ENCODE peak calls at places on chromosomes 1 and 21, in four cellular contexts. One of them, this sample, is unnamed.

GRCh38 chr21:37878946-37879660 is 37.2 kb downstream of the KCNJ6 start:
- DNase-seq in mucosa of descending colon: no peak
- DNase-seq in CD4-positive, alpha-beta T cell: no peak
- DNase-seq in AG10803: peak
- DNase-seq in this sample: no peak

GRCh38 chr1:215793210-215793609 is 226.1 kb downstream of the KCTD3 start:
- DNase-seq in mucosa of descending colon: no peak
- DNase-seq in CD4-positive, alpha-beta T cell: no peak
- DNase-seq in AG10803: peak
- DNase-seq in this sample: no peak

GRCh38 chr1:87814573-87814972 is 485.9 kb downstream of the LMO4 start:
- DNase-seq in mucosa of descending colon: no peak
- DNase-seq in CD4-positive, alpha-beta T cell: no peak
- DNase-seq in AG10803: peak
- DNase-seq in this sample: no peak

GRCh38 chr1:244920911-244921310 is 56.6 kb upstream of the HNRNPU start:
- DNase-seq in mucosa of descending colon: no peak
- DNase-seq in CD4-positive, alpha-beta T cell: no peak
- DNase-seq in AG10803: no peak
- DNase-seq in this sample: no peak

GRCh38 chr1:115238336-115239147 is 99.5 kb downstream of the NGF start:
- DNase-seq in mucosa of descending colon: no peak
- DNase-seq in CD4-positive, alpha-beta T cell: no peak
- DNase-seq in AG10803: no peak
- DNase-seq in this sample: no peak

GRCh38 chr1:196302981-196303380 is 305.3 kb downstream of the KCNT2 start:
- DNase-seq in mucosa of descending colon: no peak
- DNase-seq in CD4-positive, alpha-beta T cell: no peak
- DNase-seq in AG10803: no peak
- DNase-seq in this sample: no peak

GRCh38 chr21:42039470-42039901 is 29.3 kb upstream of the ZBTB21 start:
- DNase-seq in mucosa of descending colon: no peak
- DNase-seq in CD4-positive, alpha-beta T cell: no peak
- DNase-seq in AG10803: peak
- DNase-seq in this sample: no peak

GRCh38 chr1:94828251-94828650 is 8.1 kb downstream of the SLC44A3 start:
- DNase-seq in mucosa of descending colon: no peak
- DNase-seq in CD4-positive, alpha-beta T cell: no peak
- DNase-seq in AG10803: no peak
- DNase-seq in this sample: no peak

GRCh38 chr1:113630340-113631327 is 128.7 kb downstream of the PHTF1 start:
- DNase-seq in mucosa of descending colon: no peak
- DNase-seq in CD4-positive, alpha-beta T cell: no peak
- DNase-seq in AG10803: no peak
- DNase-seq in this sample: no peak

GRCh38 chr1:151047591-151047924 is at the start of gene C1orf56:
- DNase-seq in mucosa of descending colon: peak
- DNase-seq in CD4-positive, alpha-beta T cell: peak
- DNase-seq in AG10803: peak
- DNase-seq in this sample: peak

GRCh38 chr1:47527653-47528272 is 89.9 kb downstream of the FOXD2 start:
- DNase-seq in mucosa of descending colon: peak
- DNase-seq in CD4-positive, alpha-beta T cell: no peak
- DNase-seq in AG10803: peak
- DNase-seq in this sample: no peak

GRCh38 chr1:56922507-56922906 is 43.3 kb downstream of the C8B start:
- DNase-seq in mucosa of descending colon: no peak
- DNase-seq in CD4-positive, alpha-beta T cell: no peak
- DNase-seq in AG10803: no peak
- DNase-seq in this sample: no peak

GRCh38 chr1:240093120-240093961 is 1.7 kb downstream of the FMN2 start:
- DNase-seq in mucosa of descending colon: peak
- DNase-seq in CD4-positive, alpha-beta T cell: no peak
- DNase-seq in AG10803: no peak
- DNase-seq in this sample: peak

GRCh38 chr1:38045431-38046332 is 911 bp downstream of the POU3F1 start:
- DNase-seq in mucosa of descending colon: no peak
- DNase-seq in CD4-positive, alpha-beta T cell: no peak
- DNase-seq in AG10803: no peak
- DNase-seq in this sample: no peak

GRCh38 chr1:160296036-160296435 is 11.1 kb upstream of the PEX19 start:
- DNase-seq in mucosa of descending colon: no peak
- DNase-seq in CD4-positive, alpha-beta T cell: no peak
- DNase-seq in AG10803: no peak
- DNase-seq in this sample: no peak

GRCh38 chr1:8866792-8867415 is 11.6 kb downstream of the ENO1 start:
- DNase-seq in mucosa of descending colon: no peak
- DNase-seq in CD4-positive, alpha-beta T cell: no peak
- DNase-seq in AG10803: no peak
- DNase-seq in this sample: no peak

GRCh38 chr1:221884821-221885220 is 142.9 kb upstream of the DUSP10 start:
- DNase-seq in mucosa of descending colon: no peak
- DNase-seq in CD4-positive, alpha-beta T cell: no peak
- DNase-seq in AG10803: peak
- DNase-seq in this sample: no peak

GRCh38 chr1:207603777-207604176 is 41.2 kb upstream of the CR1L start:
- DNase-seq in mucosa of descending colon: no peak
- DNase-seq in CD4-positive, alpha-beta T cell: no peak
- DNase-seq in AG10803: no peak
- DNase-seq in this sample: no peak

GRCh38 chr21:45103966-45104520 is 29.7 kb downstream of the ADARB1 start:
- DNase-seq in mucosa of descending colon: no peak
- DNase-seq in CD4-positive, alpha-beta T cell: no peak
- DNase-seq in AG10803: no peak
- DNase-seq in this sample: no peak

GRCh38 chr1:162040657-162041056 is 17.0 kb upstream of the OLFML2B start:
- DNase-seq in mucosa of descending colon: no peak
- DNase-seq in CD4-positive, alpha-beta T cell: no peak
- DNase-seq in AG10803: peak
- DNase-seq in this sample: no peak

GRCh38 chr21:37219766-37220432 is 47.2 kb downstream of the VPS26C start:
- DNase-seq in mucosa of descending colon: no peak
- DNase-seq in CD4-positive, alpha-beta T cell: peak
- DNase-seq in AG10803: no peak
- DNase-seq in this sample: no peak

GRCh38 chr1:94463056-94463764 is 45.0 kb downstream of the ABCD3 start:
- DNase-seq in mucosa of descending colon: no peak
- DNase-seq in CD4-positive, alpha-beta T cell: no peak
- DNase-seq in AG10803: no peak
- DNase-seq in this sample: no peak

GRCh38 chr1:33762962-33763361 is 100.9 kb upstream of the HMGB4 start:
- DNase-seq in mucosa of descending colon: no peak
- DNase-seq in CD4-positive, alpha-beta T cell: no peak
- DNase-seq in AG10803: peak
- DNase-seq in this sample: no peak

GRCh38 chr1:109040627-109041613 is 982 bp downstream of the WDR47 start:
- DNase-seq in mucosa of descending colon: no peak
- DNase-seq in CD4-positive, alpha-beta T cell: no peak
- DNase-seq in AG10803: peak
- DNase-seq in this sample: peak

GRCh38 chr1:58883888-58884482 is 100.1 kb upstream of the JUN start:
- DNase-seq in mucosa of descending colon: no peak
- DNase-seq in CD4-positive, alpha-beta T cell: no peak
- DNase-seq in AG10803: no peak
- DNase-seq in this sample: no peak

GRCh38 chr1:92784051-92784638 is 763 bp downstream of the EVI5 start:
- DNase-seq in mucosa of descending colon: no peak
- DNase-seq in CD4-positive, alpha-beta T cell: peak
- DNase-seq in AG10803: peak
- DNase-seq in this sample: no peak

GRCh38 chr1:218529691-218530310 is 184.7 kb downstream of the TGFB2 start:
- DNase-seq in mucosa of descending colon: no peak
- DNase-seq in CD4-positive, alpha-beta T cell: no peak
- DNase-seq in AG10803: no peak
- DNase-seq in this sample: no peak

GRCh38 chr1:79375352-79375751 is 368.8 kb upstream of the ADGRL4 start:
- DNase-seq in mucosa of descending colon: no peak
- DNase-seq in CD4-positive, alpha-beta T cell: no peak
- DNase-seq in AG10803: no peak
- DNase-seq in this sample: no peak

GRCh38 chr1:68571499-68571898 is 74.6 kb upstream of the DEPDC1 start:
- DNase-seq in mucosa of descending colon: no peak
- DNase-seq in CD4-positive, alpha-beta T cell: no peak
- DNase-seq in AG10803: no peak
- DNase-seq in this sample: no peak

GRCh38 chr1:215844777-215845176 is 277.7 kb downstream of the KCTD3 start:
- DNase-seq in mucosa of descending colon: no peak
- DNase-seq in CD4-positive, alpha-beta T cell: no peak
- DNase-seq in AG10803: no peak
- DNase-seq in this sample: no peak

GRCh38 chr1:20727746-20728316 is 4.7 kb downstream of the SH2D5 start:
- DNase-seq in mucosa of descending colon: no peak
- DNase-seq in CD4-positive, alpha-beta T cell: no peak
- DNase-seq in AG10803: peak
- DNase-seq in this sample: no peak

GRCh38 chr1:94725566-94725965 is 94.6 kb upstream of the SLC44A3 start:
- DNase-seq in mucosa of descending colon: no peak
- DNase-seq in CD4-positive, alpha-beta T cell: no peak
- DNase-seq in AG10803: no peak
- DNase-seq in this sample: no peak

GRCh38 chr21:34073749-34074282 is 438 bp downstream of the MRPS6 start:
- DNase-seq in mucosa of descending colon: no peak
- DNase-seq in CD4-positive, alpha-beta T cell: peak
- DNase-seq in AG10803: peak
- DNase-seq in this sample: peak

GRCh38 chr21:46662367-46662654 is 26.8 kb downstream of the PRMT2 start:
- DNase-seq in mucosa of descending colon: no peak
- DNase-seq in CD4-positive, alpha-beta T cell: no peak
- DNase-seq in AG10803: no peak
- DNase-seq in this sample: no peak

GRCh38 chr21:46662765-46663500 is 27.5 kb downstream of the PRMT2 start:
- DNase-seq in mucosa of descending colon: no peak
- DNase-seq in CD4-positive, alpha-beta T cell: no peak
- DNase-seq in AG10803: no peak
- DNase-seq in this sample: no peak

GRCh38 chr21:46665566-46665965 is 30.1 kb downstream of the PRMT2 start:
- DNase-seq in mucosa of descending colon: no peak
- DNase-seq in CD4-positive, alpha-beta T cell: no peak
- DNase-seq in AG10803: no peak
- DNase-seq in this sample: no peak

GRCh38 chr21:46663754-46664153 is 28.3 kb downstream of the PRMT2 start:
- DNase-seq in mucosa of descending colon: no peak
- DNase-seq in CD4-positive, alpha-beta T cell: no peak
- DNase-seq in AG10803: no peak
- DNase-seq in this sample: no peak

GRCh38 chr21:46664316-46664995 is 29.0 kb downstream of the PRMT2 start:
- DNase-seq in mucosa of descending colon: no peak
- DNase-seq in CD4-positive, alpha-beta T cell: no peak
- DNase-seq in AG10803: no peak
- DNase-seq in this sample: no peak
- TF ChIP-seq CTCF in mucosa of descending colon: no peak
- TF ChIP-seq CTCF in CD4-positive, alpha-beta T cell: no peak
- TF ChIP-seq CTCF in AG10803: no peak
- TF ChIP-seq CTCF in this sample: no peak

DNA sequence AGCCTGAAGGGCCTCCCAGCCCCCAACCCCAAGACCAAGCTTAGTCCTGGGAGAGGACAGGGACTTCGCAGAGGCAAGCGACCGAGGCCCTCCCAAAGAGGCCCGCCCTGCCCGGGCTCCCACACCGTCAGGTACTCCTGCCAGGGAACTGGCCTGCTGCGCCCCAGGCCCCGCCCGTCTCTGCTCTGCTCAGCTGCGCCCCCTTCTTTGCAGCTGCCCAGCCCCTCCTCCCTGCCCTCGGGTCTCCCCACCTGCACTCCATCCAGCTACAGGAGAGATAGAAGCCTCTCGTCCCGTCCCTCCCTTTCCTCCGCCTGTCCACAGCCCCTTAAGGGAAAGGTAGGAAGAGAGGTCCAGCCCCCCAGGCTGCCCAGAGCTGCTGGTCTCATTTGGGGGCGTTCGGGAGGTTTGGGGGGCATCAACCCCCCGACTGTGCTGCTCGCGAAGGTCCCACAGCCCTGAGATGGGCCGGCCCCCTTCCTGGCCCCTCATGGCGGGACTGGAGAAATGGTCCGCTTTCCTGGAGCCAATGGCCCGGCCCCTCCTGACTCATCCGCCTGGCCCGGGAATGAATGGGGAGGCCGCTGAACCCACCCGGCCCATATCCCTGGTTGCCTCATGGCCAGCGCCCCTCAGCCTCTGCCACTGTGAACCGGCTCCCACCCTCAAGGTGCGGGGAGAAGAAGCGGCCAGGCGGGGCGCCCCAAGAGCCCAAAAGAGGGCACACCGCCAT is 21.9 kb upstream of the ARF1 start:
- DNase-seq in mucosa of descending colon: peak
- DNase-seq in CD4-positive, alpha-beta T cell: no peak
- DNase-seq in AG10803: no peak
- DNase-seq in this sample: no peak
- TF ChIP-seq CTCF in mucosa of descending colon: no peak
- TF ChIP-seq CTCF in CD4-positive, alpha-beta T cell: no peak
- TF ChIP-seq CTCF in AG10803: no peak
- TF ChIP-seq CTCF in this sample: no peak

GRCh38 chr1:71232166-71232763 is 151.4 kb upstream of the ZRANB2 start:
- DNase-seq in mucosa of descending colon: peak
- DNase-seq in CD4-positive, alpha-beta T cell: no peak
- DNase-seq in AG10803: peak
- DNase-seq in this sample: no peak
- TF ChIP-seq CTCF in mucosa of descending colon: no peak
- TF ChIP-seq CTCF in CD4-positive, alpha-beta T cell: no peak
- TF ChIP-seq CTCF in AG10803: no peak
- TF ChIP-seq CTCF in this sample: no peak

GRCh38 chr1:230074270-230074669 is 7.2 kb downstream of the GALNT2 start:
- DNase-seq in mucosa of descending colon: no peak
- DNase-seq in CD4-positive, alpha-beta T cell: no peak
- DNase-seq in AG10803: no peak
- DNase-seq in this sample: no peak
- TF ChIP-seq CTCF in mucosa of descending colon: no peak
- TF ChIP-seq CTCF in CD4-positive, alpha-beta T cell: no peak
- TF ChIP-seq CTCF in AG10803: no peak
- TF ChIP-seq CTCF in this sample: no peak

DNA sequence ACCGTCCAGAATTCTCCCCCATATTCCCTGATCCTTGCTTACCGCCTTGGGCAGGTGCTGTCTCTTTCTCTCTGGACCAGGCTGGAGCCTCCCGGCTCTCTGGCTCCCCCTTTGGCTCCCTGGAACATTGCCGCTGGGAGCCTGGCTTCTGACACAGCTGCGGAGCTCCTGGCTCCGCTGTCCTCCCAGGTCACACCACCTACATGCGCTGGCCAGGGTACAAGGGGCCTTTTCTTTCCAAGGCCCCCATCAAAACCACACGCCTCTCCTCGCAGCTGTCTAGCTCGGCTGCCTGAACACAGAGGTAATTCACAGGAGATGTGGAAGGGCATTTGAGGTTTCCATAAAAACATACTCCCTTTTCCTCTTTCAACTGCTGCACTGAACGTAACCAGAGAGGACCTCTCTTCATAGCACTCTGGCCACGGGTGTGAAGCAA is 7.5 kb upstream of the ZNF648 start:
- DNase-seq in mucosa of descending colon: peak
- DNase-seq in CD4-positive, alpha-beta T cell: no peak
- DNase-seq in AG10803: peak
- DNase-seq in this sample: peak
- TF ChIP-seq CTCF in mucosa of descending colon: peak
- TF ChIP-seq CTCF in CD4-positive, alpha-beta T cell: peak
- TF ChIP-seq CTCF in AG10803: peak
- TF ChIP-seq CTCF in this sample: peak